ENCODE peak calls at places on chromosomes 5 and 9, in nine cellular contexts. K, C, X, Q, H, U, T, D and Z are unnamed samples.
A peak's percentile ranks its signal among the peaks of the same experiment; 100 is the strongest.

GRCh38 chr5:135977375-135977928 is 22.7 kb upstream of the LECT2 start:
- DNase-seq in K (peak; percentile 74), C (peak; percentile 34), X (peak; percentile 65), Q (peak; percentile 76), H (peak; percentile 36), U (peak; percentile 84), T (no peak), D (peak; percentile 82), Z (no peak)

GRCh38 chr5:103458497-103459040 is 104.0 kb downstream of the NUDT12 start:
- DNase-seq in K (no peak), C (no peak), X (peak; percentile 38), Q (no peak), H (no peak), U (no peak), T (no peak), D (no peak), Z (no peak)

GRCh38 chr9:74125916-74126315 is 371.2 kb upstream of the RORB start:
- DNase-seq in K (peak; percentile 4), C (no peak), X (peak; percentile 22), Q (no peak), H (no peak), U (no peak), T (no peak), D (no peak), Z (no peak)

GRCh38 chr9:111601237-111602018 is 2.0 kb upstream of the PTGR1 start:
- DNase-seq in K (no peak), C (no peak), X (peak; percentile 45), Q (no peak), H (no peak), U (no peak), T (no peak), D (no peak), Z (peak; percentile 24)

GRCh38 chr9:134395727-134396257 is 69.5 kb downstream of the RXRA start:
- DNase-seq in K (no peak), C (no peak), X (no peak), Q (no peak), H (no peak), U (no peak), T (no peak), D (no peak), Z (no peak)

GRCh38 chr5:31711935-31712592 is 73.1 kb downstream of the PDZD2 start:
- DNase-seq in K (no peak), C (no peak), X (no peak), Q (no peak), H (no peak), U (no peak), T (no peak), D (no peak), Z (no peak)

GRCh38 chr9:131583342-131583645 is 38.0 kb downstream of the PRRT1B start:
- DNase-seq in K (no peak), C (no peak), X (no peak), Q (no peak), H (no peak), U (peak; percentile 54), T (no peak), D (no peak), Z (no peak)

GRCh38 chr9:73780916-73781315 is 629.3 kb downstream of the ANXA1 start:
- DNase-seq in K (no peak), C (no peak), X (peak; percentile 96), Q (no peak), H (no peak), U (no peak), T (no peak), D (no peak), Z (peak; percentile 87)

GRCh38 chr9:122456123-122456522 is 21.6 kb downstream of the OR1J1 start:
- DNase-seq in K (no peak), C (no peak), X (no peak), Q (no peak), H (no peak), U (no peak), T (no peak), D (no peak), Z (no peak)

GRCh38 chr5:115160975-115161475 is 8.7 kb downstream of the TRIM36 start:
- DNase-seq in K (no peak), C (no peak), X (no peak), Q (no peak), H (no peak), U (no peak), T (no peak), D (no peak), Z (no peak)
- H3K4me3 ChIP-seq in K (no peak overlapping the region), C (no peak overlapping the region), X (no peak overlapping the region), Q (no peak overlapping the region), H (no peak overlapping the region), U (no peak overlapping the region), T (no peak overlapping the region), D (no peak overlapping the region), Z (no peak overlapping the region)

GRCh38 chr9:96022445-96023031 is 147.0 kb downstream of the ERCC6L2 start:
- DNase-seq in K (peak; percentile 88), C (peak; percentile 30), X (no peak), Q (peak; percentile 86), H (no peak), U (no peak), T (no peak), D (peak; percentile 80), Z (no peak)

GRCh38 chr9:96015876-96016686 is 140.6 kb downstream of the ERCC6L2 start:
- DNase-seq in K (no peak), C (no peak), X (peak; percentile 73), Q (no peak), H (peak; percentile 62), U (no peak), T (peak; percentile 7), D (no peak), Z (no peak)

GRCh38 chr9:96020822-96021615 is 145.5 kb downstream of the ERCC6L2 start:
- DNase-seq in K (peak; percentile 48), C (no peak), X (no peak), Q (peak; percentile 45), H (peak; percentile 43), U (no peak), T (no peak), D (peak; percentile 86), Z (peak; percentile 16)

GRCh38 chr9:96021616-96022444 is 146.3 kb downstream of the ERCC6L2 start:
- DNase-seq in K (peak; percentile 30), C (no peak), X (no peak), Q (peak; percentile 23), H (no peak), U (no peak), T (no peak), D (peak; percentile 82), Z (no peak)

DNA sequence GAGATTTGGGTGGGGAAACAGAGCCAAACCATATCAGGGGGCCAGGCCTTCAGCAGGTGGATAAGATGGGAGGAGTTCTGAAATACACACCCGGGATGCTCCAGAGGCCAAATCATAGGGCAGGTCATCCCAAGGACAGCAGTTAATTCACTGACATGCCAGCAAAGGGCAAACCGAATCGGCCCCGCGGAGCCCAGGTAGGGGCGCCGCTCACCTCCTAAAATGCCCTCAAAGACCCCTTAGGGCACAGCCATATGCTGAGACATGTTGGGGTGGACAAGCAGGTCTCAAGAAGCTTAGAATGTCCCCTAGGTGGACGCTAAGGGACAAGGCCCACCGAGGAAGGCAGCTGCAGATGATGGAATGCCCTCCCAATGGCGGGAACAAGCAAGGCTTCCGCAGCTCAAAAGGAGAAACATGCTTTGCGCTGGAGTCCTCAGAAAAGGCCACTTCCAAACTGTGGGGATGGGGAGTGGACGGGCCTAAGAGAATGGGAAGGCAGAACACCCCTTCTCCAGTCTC is 144.9 kb downstream of the ERCC6L2 start:
- DNase-seq in K (no peak), C (no peak), X (no peak), Q (no peak), H (no peak), U (no peak), T (no peak), D (no peak), Z (no peak)
- H3K4me3 ChIP-seq in K (peak overlapping the region; percentile 64), C (peak overlapping the region; percentile 75), X (peak overlapping the region; percentile 49), Q (peak overlapping the region; percentile 53), H (peak overlapping the region; percentile 52), U (peak overlapping the region; percentile 71), T (peak overlapping the region; percentile 55), D (peak overlapping the region; percentile 25), Z (peak overlapping the region; percentile 52)

GRCh38 chr5:173746050-173746449 is 129.6 kb upstream of the BOD1 start:
- DNase-seq in K (no peak), C (no peak), X (peak; percentile 68), Q (no peak), H (no peak), U (no peak), T (no peak), D (no peak), Z (no peak)
- H3K4me3 ChIP-seq in K (no peak overlapping the region), C (no peak overlapping the region), X (no peak overlapping the region), Q (no peak overlapping the region), H (no peak overlapping the region), U (no peak overlapping the region), T (no peak overlapping the region), D (no peak overlapping the region), Z (no peak overlapping the region)

GRCh38 chr9:135992486-135993408 is 31.6 kb upstream of the UBAC1 start:
- DNase-seq in K (peak; percentile 61), C (no peak), X (peak; percentile 86), Q (peak; percentile 81), H (peak; percentile 38), U (peak; percentile 90), T (no peak), D (peak; percentile 97), Z (peak; percentile 89)

GRCh38 chr9:135989157-135989556 is 28.0 kb upstream of the UBAC1 start:
- DNase-seq in K (no peak), C (no peak), X (no peak), Q (no peak), H (no peak), U (no peak), T (no peak), D (no peak), Z (no peak)

GRCh38 chr9:135989722-135990467 is 28.7 kb upstream of the UBAC1 start:
- DNase-seq in K (no peak), C (peak; percentile 64), X (no peak), Q (no peak), H (peak; percentile 26), U (no peak), T (no peak), D (no peak), Z (no peak)

GRCh38 chr9:135991771-135992170 is 30.6 kb upstream of the UBAC1 start:
- DNase-seq in K (no peak), C (no peak), X (no peak), Q (no peak), H (no peak), U (no peak), T (no peak), D (no peak), Z (no peak)

DNA sequence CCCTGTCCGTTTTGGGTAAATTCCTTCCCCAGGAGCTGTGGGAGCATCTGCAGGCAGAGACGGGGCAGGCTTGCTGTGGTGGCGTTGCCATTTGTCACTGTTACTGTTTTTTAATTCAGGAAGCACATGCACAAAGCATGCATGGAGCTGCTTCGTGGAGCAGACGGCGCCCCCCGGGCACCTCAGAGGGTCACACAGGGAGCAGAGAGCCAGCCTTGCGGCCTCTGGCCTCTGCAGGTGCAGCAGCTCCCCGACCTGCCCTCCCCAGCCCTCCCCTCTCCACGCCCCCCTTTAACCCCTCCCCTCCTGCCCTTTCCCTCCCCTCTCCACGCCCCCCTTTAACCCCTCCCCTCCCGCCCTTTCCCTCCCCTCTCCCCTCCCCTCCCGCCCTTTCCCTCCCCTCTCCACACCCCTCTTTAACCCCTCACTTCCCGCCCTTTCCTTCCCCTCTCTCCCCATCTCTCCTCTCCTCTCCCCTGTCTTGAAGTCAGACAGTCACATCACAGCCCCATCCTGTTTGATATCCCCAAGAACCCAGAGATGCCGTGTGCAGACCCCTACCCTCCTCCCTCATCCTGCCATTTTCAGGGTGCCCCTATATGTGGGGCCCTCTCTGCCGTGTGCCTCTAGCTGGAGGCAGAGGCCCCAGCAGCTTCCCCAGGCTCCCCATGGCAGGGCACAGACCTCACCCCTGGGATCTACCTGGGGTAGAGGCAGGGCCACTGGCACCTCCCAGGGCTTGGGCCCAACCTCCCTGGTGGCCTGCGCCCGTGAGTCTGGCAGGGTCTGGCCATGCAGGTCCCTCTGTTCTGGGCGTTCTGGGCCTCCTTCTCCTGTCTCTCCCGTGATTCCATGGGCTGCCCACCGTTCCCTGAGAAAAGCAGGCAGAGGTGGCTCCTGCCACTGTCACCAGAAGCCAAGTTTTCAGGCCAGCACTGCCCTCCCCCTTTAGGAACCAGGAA is 29.6 kb upstream of the UBAC1 start:
- DNase-seq in K (no peak), C (no peak), X (peak; percentile 55), Q (peak; percentile 81), H (peak; percentile 33), U (no peak), T (no peak), D (peak; percentile 89), Z (peak; percentile 67)
- H3K4me3 ChIP-seq in K (no peak overlapping the region), C (peak overlapping the region; percentile 40), X (no peak overlapping the region), Q (no peak overlapping the region), H (peak overlapping the region; percentile 8), U (no peak overlapping the region), T (no peak overlapping the region), D (no peak overlapping the region), Z (no peak overlapping the region)